ENCODE peak calls at places on chromosomes 3 and 15, in four cellular contexts. One of them, this sample, is unnamed.

GRCh38 chr3:89227634-89228033 is 120.2 kb downstream of the EPHA3 start:
- DNase-seq in colonic mucosa: no peak
- DNase-seq in retinal pigment epithelial cell: no peak
- DNase-seq in nephron progenitor cell: no peak
- DNase-seq in this sample: no peak

GRCh38 chr3:108662141-108662738 is 72.7 kb downstream of the DZIP3 start:
- DNase-seq in nephron progenitor cell: peak; percentile 28
- DNase-seq in retinal pigment epithelial cell: peak; percentile 33
- DNase-seq in colonic mucosa: peak; percentile 36
- DNase-seq in this sample: no peak

GRCh38 chr15:33547876-33548275 is 237.1 kb downstream of the RYR3 start:
- DNase-seq in retinal pigment epithelial cell: no peak
- DNase-seq in colonic mucosa: no peak
- DNase-seq in nephron progenitor cell: peak; percentile 90
- DNase-seq in this sample: peak; percentile 79

GRCh38 chr3:71846189-71846588 is 61.2 kb upstream of the PROK2 start:
- DNase-seq in nephron progenitor cell: no peak
- DNase-seq in retinal pigment epithelial cell: no peak
- DNase-seq in colonic mucosa: no peak
- DNase-seq in this sample: no peak

GRCh38 chr15:55770808-55771207 is 27.9 kb upstream of the PRTG start:
- DNase-seq in nephron progenitor cell: peak; percentile 12
- DNase-seq in colonic mucosa: no peak
- DNase-seq in retinal pigment epithelial cell: peak; percentile 27
- DNase-seq in this sample: no peak

GRCh38 chr3:39125837-39126500 is 18.5 kb downstream of the TTC21A start:
- DNase-seq in nephron progenitor cell: no peak
- DNase-seq in retinal pigment epithelial cell: peak; percentile 56
- DNase-seq in colonic mucosa: peak; percentile 42
- DNase-seq in this sample: no peak

GRCh38 chr3:129106320-129106719 is 15.3 kb downstream of the RAB43 start:
- DNase-seq in retinal pigment epithelial cell: no peak
- DNase-seq in colonic mucosa: no peak
- DNase-seq in nephron progenitor cell: no peak
- DNase-seq in this sample: no peak

GRCh38 chr3:11380314-11380713 is 108.1 kb downstream of the ATG7 start:
- DNase-seq in nephron progenitor cell: no peak
- DNase-seq in colonic mucosa: no peak
- DNase-seq in retinal pigment epithelial cell: no peak
- DNase-seq in this sample: no peak

GRCh38 chr3:52315977-52316764 is at the start of gene DNAH1:
- DNase-seq in colonic mucosa: no peak
- DNase-seq in nephron progenitor cell: no peak
- DNase-seq in retinal pigment epithelial cell: no peak
- DNase-seq in this sample: no peak

GRCh38 chr15:40146037-40146436 is 14.8 kb upstream of the BUB1B start:
- DNase-seq in nephron progenitor cell: no peak
- DNase-seq in retinal pigment epithelial cell: no peak
- DNase-seq in colonic mucosa: no peak
- DNase-seq in this sample: no peak

GRCh38 chr15:41869770-41870688 is 23.8 kb downstream of the SPTBN5 start:
- DNase-seq in retinal pigment epithelial cell: no peak
- DNase-seq in colonic mucosa: no peak
- DNase-seq in nephron progenitor cell: no peak
- DNase-seq in this sample: no peak

GRCh38 chr3:117553461-117553860 is 843.9 kb downstream of the TUSC7 start:
- DNase-seq in retinal pigment epithelial cell: peak; percentile 47
- DNase-seq in nephron progenitor cell: no peak
- DNase-seq in colonic mucosa: no peak
- DNase-seq in this sample: no peak

GRCh38 chr15:80264031-80264430 is 12.0 kb upstream of the CTXND1 start:
- DNase-seq in colonic mucosa: no peak
- DNase-seq in nephron progenitor cell: peak; percentile 38
- DNase-seq in retinal pigment epithelial cell: no peak
- DNase-seq in this sample: no peak

GRCh38 chr15:62482715-62483429 is 317.8 kb upstream of the C2CD4B start:
- DNase-seq in retinal pigment epithelial cell: no peak
- DNase-seq in colonic mucosa: no peak
- DNase-seq in nephron progenitor cell: peak; percentile 17
- DNase-seq in this sample: no peak

GRCh38 chr3:56291244-56291680 is 177.0 kb downstream of the ERC2 start:
- DNase-seq in colonic mucosa: no peak
- DNase-seq in nephron progenitor cell: no peak
- DNase-seq in retinal pigment epithelial cell: no peak
- DNase-seq in this sample: no peak

GRCh38 chr3:190044974-190045373 is 75.7 kb downstream of the P3H2 start:
- DNase-seq in nephron progenitor cell: no peak
- DNase-seq in colonic mucosa: no peak
- DNase-seq in retinal pigment epithelial cell: no peak
- DNase-seq in this sample: no peak

DNA sequence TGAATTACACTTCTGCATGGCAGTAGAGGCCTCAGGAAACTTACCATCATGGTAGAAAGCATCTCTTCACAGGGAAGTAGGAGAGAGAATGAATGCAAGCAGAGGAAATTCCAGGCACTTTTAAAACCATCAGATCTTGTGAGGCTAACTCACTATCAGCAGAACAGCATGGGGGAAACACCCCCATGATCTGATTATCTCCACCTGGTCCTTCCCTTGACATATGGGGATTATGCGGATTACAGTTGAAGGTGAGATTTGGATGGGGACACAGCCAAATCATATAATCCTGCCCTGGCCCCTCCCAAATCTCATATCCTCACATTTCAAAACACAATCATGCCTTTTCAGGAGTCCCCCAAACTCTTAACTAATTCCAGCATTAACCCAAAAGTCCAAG is 691.1 kb downstream of the SI start:
- DNase-seq in retinal pigment epithelial cell: no peak
- DNase-seq in nephron progenitor cell: no peak
- DNase-seq in colonic mucosa: no peak
- DNase-seq in this sample: no peak
- TF ChIP-seq CTCF in retinal pigment epithelial cell: no peak
- TF ChIP-seq CTCF in nephron progenitor cell: no peak
- TF ChIP-seq CTCF in colonic mucosa: no peak
- TF ChIP-seq CTCF in this sample: no peak

DNA sequence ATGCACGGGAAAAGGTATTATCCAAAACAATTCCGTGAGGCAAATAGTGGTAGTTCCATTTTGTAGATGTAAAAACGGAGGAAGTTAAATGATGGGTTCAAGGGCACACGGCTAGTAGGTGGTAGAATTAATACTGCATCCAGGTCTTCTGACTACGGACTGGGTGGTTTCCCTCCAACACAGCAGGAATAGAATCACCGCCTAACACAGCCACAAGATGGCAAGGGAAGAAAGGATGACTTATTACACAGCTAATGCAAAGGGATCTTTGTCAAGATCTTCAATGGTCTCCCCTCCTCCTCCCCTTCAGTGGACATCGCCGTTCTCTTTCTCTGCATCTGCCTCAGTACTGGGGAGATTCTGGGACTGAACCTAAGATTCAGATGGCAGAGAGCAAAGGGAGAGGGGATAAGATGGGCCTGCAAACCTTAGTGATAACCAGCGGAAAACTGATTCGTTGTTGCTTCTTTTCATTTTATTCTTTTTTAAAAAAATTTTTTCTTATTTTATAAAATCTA is 574 bp upstream of the TOPBP1 start:
- DNase-seq in nephron progenitor cell: no peak
- DNase-seq in colonic mucosa: peak; percentile 27
- DNase-seq in retinal pigment epithelial cell: peak; percentile 10
- DNase-seq in this sample: no peak
- TF ChIP-seq CTCF in nephron progenitor cell: no peak
- TF ChIP-seq CTCF in colonic mucosa: no peak
- TF ChIP-seq CTCF in retinal pigment epithelial cell: peak; percentile 28
- TF ChIP-seq CTCF in this sample: no peak

DNA sequence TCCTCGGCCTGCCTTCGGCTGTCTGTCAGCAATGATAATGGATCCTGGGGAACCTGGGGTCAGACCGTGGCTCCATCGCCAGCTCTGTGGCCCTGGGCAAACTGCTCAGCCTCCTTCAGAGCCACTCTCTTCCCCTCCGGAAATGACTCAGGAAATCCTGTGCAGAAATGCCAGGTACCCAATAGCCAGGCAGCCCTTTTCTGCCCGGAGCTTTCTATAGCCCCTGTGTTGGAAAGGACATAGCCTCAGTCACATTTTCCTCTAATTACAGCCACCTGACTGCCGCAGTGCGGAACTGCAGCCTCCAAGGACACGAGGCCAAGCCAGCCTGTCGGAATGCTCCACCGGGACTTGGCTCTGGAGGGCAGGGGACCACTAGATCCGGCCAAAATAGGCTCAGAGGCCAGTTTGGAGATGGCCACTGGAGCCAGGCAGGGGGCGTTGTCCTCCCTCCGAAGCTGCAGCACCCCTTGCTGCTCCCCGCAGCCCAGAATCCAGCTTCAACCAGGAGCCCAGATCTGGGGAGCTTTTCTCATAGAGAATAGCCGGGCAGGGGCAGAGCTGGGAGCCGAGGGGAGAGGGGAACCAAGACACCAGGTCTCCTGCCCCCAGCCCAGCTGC is 11.6 kb upstream of the ZXDC start:
- DNase-seq in retinal pigment epithelial cell: peak; percentile 36
- DNase-seq in colonic mucosa: no peak
- DNase-seq in nephron progenitor cell: peak; percentile 30
- DNase-seq in this sample: no peak
- TF ChIP-seq CTCF in retinal pigment epithelial cell: peak; percentile 33
- TF ChIP-seq CTCF in colonic mucosa: no peak
- TF ChIP-seq CTCF in nephron progenitor cell: no peak
- TF ChIP-seq CTCF in this sample: peak; percentile 28

GRCh38 chr3:409011-409410 is 212.4 kb downstream of the CHL1 start:
- DNase-seq in retinal pigment epithelial cell: no peak
- DNase-seq in nephron progenitor cell: no peak
- DNase-seq in colonic mucosa: no peak
- DNase-seq in this sample: no peak

GRCh38 chr3:411183-411681 is 214.7 kb downstream of the CHL1 start:
- DNase-seq in retinal pigment epithelial cell: no peak
- DNase-seq in nephron progenitor cell: no peak
- DNase-seq in colonic mucosa: no peak
- DNase-seq in this sample: no peak

DNA sequence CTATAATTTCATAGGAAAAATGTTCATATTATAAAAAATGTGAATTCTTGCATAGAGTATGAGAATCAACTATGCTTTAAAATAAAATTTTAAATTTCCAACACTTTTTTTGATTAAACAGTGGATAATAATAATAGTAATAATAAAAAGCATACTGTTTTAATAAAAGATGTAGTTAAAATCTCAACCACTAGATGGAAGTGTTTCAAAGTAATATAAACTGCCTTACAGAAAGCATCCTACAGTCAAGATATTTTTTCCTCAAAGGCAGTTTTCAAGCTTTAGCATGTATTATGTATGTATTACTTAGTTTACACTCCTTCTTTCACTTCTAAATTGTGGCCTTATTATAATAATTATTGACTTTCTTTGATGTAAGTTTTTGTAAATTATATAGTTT is 217.5 kb downstream of the CHL1 start:
- DNase-seq in nephron progenitor cell: no peak
- DNase-seq in retinal pigment epithelial cell: no peak
- DNase-seq in colonic mucosa: no peak
- DNase-seq in this sample: no peak
- TF ChIP-seq CTCF in nephron progenitor cell: peak; percentile 58
- TF ChIP-seq CTCF in retinal pigment epithelial cell: peak; percentile 36
- TF ChIP-seq CTCF in colonic mucosa: no peak
- TF ChIP-seq CTCF in this sample: peak; percentile 64

DNA sequence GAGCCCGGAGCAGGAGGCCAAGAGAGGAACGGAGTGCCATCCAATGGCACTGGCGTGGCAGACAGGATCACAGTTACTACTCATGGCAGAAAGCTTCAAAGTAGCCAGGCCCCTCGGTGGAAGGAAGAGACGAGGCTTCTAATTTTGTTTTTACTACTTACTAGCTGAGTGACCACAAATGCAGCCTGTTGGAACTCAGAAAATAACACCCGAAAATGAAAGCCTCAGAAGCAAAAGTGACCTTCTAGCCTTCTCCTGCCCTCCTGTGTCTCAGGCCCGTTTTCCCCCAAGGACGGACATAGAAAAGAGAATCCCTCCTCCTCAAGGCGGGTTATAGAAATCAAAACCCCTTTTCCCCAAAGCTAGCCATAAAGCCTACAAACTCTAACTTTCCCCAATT is 9.9 kb upstream of the STRA6 start:
- DNase-seq in retinal pigment epithelial cell: no peak
- DNase-seq in nephron progenitor cell: no peak
- DNase-seq in colonic mucosa: no peak
- DNase-seq in this sample: no peak
- TF ChIP-seq CTCF in retinal pigment epithelial cell: no peak
- TF ChIP-seq CTCF in nephron progenitor cell: no peak
- TF ChIP-seq CTCF in colonic mucosa: no peak
- TF ChIP-seq CTCF in this sample: no peak

DNA sequence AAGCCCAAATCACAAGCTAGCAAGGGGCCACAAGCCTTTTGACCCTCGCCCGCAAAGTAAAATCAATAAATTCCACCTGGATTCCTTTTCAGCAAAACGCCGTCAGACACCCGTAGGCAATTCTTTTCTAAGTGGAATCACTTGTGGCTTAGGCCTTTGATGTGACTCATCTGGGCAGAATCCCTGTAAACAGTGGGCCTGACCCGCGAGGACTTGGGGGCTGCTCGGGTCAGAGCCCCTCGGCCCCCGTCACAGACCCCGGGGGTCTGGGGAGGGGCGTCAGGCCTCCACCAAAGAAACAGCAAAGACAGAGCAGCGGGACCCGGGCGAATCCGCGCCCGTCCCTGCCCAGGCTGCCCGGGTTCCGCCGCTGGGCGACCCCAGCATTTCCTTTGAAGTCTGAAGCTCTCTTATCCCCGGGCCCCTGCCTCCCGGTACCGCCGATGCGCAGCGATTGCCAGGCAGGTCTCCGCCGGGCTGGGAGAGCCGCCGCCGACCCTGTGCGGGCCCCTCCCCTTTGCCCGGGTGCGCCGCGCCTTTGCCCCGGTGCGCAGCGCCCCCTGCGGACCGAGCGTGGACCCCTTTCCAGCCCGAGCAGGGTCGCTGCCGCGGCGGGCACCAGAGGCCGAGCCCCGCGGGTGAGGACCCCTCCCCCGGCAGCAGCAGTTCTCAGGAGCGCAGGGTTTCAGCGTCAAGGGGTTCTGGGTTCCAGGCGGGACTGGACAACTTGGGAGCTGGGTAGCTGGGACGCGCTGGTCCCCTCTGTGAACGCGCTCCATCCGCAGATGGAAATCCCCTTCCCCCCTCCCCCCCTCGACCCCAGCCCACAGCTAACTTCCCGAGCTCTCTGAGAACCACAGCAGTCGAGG is 178.3 kb downstream of the UACA start:
- DNase-seq in nephron progenitor cell: peak; percentile 85
- DNase-seq in retinal pigment epithelial cell: no peak
- DNase-seq in colonic mucosa: no peak
- DNase-seq in this sample: peak; percentile 71
- TF ChIP-seq CTCF in nephron progenitor cell: peak; percentile 62
- TF ChIP-seq CTCF in retinal pigment epithelial cell: peak; percentile 62
- TF ChIP-seq CTCF in colonic mucosa: peak; percentile 26
- TF ChIP-seq CTCF in this sample: peak; percentile 88

This sample was measured in progenitor cell of endocrine pancreas.